ENCODE peak calls at places on chromosomes 3 and 15, in five cellular contexts. Z is heart right ventricle, M is progenitor cell of endocrine pancreas, J is neural crest cell, P is left colon. O is an unnamed sample.

GRCh38 chr3:187011915-187012314 is 81.6 kb downstream of the ST6GAL1 start:
- DNase-seq in Z (no peak), M (no peak), J (no peak), P (no peak), O (no peak)

GRCh38 chr15:58779554-58779953 is 8.5 kb downstream of the MINDY2 start:
- DNase-seq in Z (no peak), M (no peak), J (no peak), P (no peak), O (no peak)

GRCh38 chr15:68335251-68335650 is 57.7 kb downstream of the FEM1B start:
- DNase-seq in Z (no peak), M (no peak), J (no peak), P (no peak), O (peak; percentile 51)

GRCh38 chr3:71069797-71070196 is 513.7 kb downstream of the FOXP1 start:
- DNase-seq in Z (peak; percentile 56), M (no peak), J (peak; percentile 31), P (peak; percentile 79), O (peak; percentile 68)

GRCh38 chr15:32994810-32995424 is 199.6 kb downstream of the FMN1 start:
- DNase-seq in Z (no peak), M (no peak), J (no peak), P (no peak), O (no peak)

GRCh38 chr3:130374908-130375307 is 29.4 kb downstream of the COL6A5 start:
- DNase-seq in Z (no peak), M (no peak), J (no peak), P (no peak), O (no peak)

GRCh38 chr3:102530443-102531195 is 95.8 kb downstream of the ZPLD1 start:
- DNase-seq in Z (no peak), M (no peak), J (no peak), P (no peak), O (no peak)

GRCh38 chr3:69922521-69923000 is 77.0 kb upstream of the SAMMSON start:
- DNase-seq in Z (no peak), M (no peak), J (no peak), P (no peak), O (no peak)

GRCh38 chr3:115626006-115626409 is 2.7 kb downstream of the GAP43 start:
- DNase-seq in Z (no peak), M (no peak), J (no peak), P (no peak), O (no peak)

GRCh38 chr3:32881624-32882023 is 63.8 kb downstream of the TRIM71 start:
- DNase-seq in Z (no peak), M (no peak), J (no peak), P (no peak), O (no peak)

GRCh38 chr15:62209322-62209721 is 44.2 kb upstream of the C2CD4B start:
- DNase-seq in Z (no peak), M (peak; percentile 29), J (no peak), P (peak; percentile 36), O (no peak)

GRCh38 chr3:151345854-151346253 is 16.5 kb upstream of the P2RY13 start:
- DNase-seq in Z (no peak), M (no peak), J (no peak), P (no peak), O (no peak)

GRCh38 chr3:126179825-126180476 is 435 bp downstream of the ALDH1L1 start:
- DNase-seq in Z (peak; percentile 74), M (peak; percentile 29), J (peak; percentile 29), P (peak; percentile 43), O (peak; percentile 81)